ENCODE peak calls at places on chromosomes 12 and 14, in seven cellular contexts. X, Z, I, L, S, O and K are unnamed samples.

GRCh38 chr12:68189766-68190700 is 30.5 kb upstream of the IFNG start:
- DNase-seq in I (no peak), Z (no peak), O (peak; percentile 18), X (peak; percentile 8), S (no peak), L (no peak), K (no peak)

GRCh38 chr12:125540580-125541204 is 475.5 kb downstream of the AACS start:
- DNase-seq in L (no peak), Z (no peak), I (no peak), X (no peak), O (no peak), S (no peak), K (peak; percentile 73)

GRCh38 chr14:55731881-55732498 is 152.0 kb downstream of the KTN1 start:
- DNase-seq in X (peak; percentile 24), O (no peak), S (peak; percentile 81), I (peak; percentile 43), Z (peak; percentile 43), L (peak; percentile 44), K (peak; percentile 64)

GRCh38 chr12:3236345-3237153 is 159.4 kb downstream of the TSPAN9 start:
- DNase-seq in I (peak; percentile 91), O (peak; percentile 82), S (no peak), Z (no peak), L (peak; percentile 86), X (peak; percentile 72), K (peak; percentile 95)

GRCh38 chr12:46197876-46198275 is 71.0 kb downstream of the SLC38A1 start:
- DNase-seq in I (no peak), O (no peak), Z (no peak), X (no peak), S (no peak), L (no peak), K (no peak)

GRCh38 chr12:113766880-113767878 is 198.9 kb downstream of the RBM19 start:
- DNase-seq in Z (peak; percentile 58), I (peak; percentile 91), O (peak; percentile 80), X (peak; percentile 78), S (no peak), L (peak; percentile 49), K (peak; percentile 47)

GRCh38 chr12:95859947-95860850 is 1.4 kb downstream of the SNRPF start:
- DNase-seq in L (no peak), S (no peak), O (no peak), Z (no peak), I (no peak), X (no peak), K (no peak)

GRCh38 chr12:86601550-86602308 is 345.5 kb upstream of the MGAT4C start:
- DNase-seq in O (no peak), L (peak; percentile 28), I (no peak), Z (no peak), S (no peak), X (no peak), K (no peak)

GRCh38 chr12:131275824-131276223 is 322.1 kb downstream of the ADGRD1 start:
- DNase-seq in S (no peak), O (no peak), L (no peak), X (no peak), Z (no peak), I (no peak), K (no peak)

GRCh38 chr12:74171478-74171909 is 366.1 kb upstream of the ATXN7L3B start:
- DNase-seq in L (no peak), Z (no peak), I (no peak), O (no peak), S (no peak), X (no peak), K (no peak)

GRCh38 chr14:106605548-106606448 is 1079.4 kb downstream of the TMEM121 start:
- DNase-seq in L (no peak), O (no peak), I (no peak), S (no peak), X (no peak), Z (no peak), K (no peak)

GRCh38 chr14:55317503-55317902 is 46.3 kb downstream of the FBXO34 start:
- DNase-seq in X (no peak), O (no peak), L (no peak), Z (no peak), S (no peak), I (no peak), K (no peak)

GRCh38 chr12:88805286-88805685 is 225.0 kb upstream of the KITLG start:
- DNase-seq in S (no peak), L (no peak), X (peak; percentile 9), I (no peak), Z (no peak), O (no peak), K (peak; percentile 57)

GRCh38 chr12:57112492-57113294 is 1.5 kb upstream of the STAT6 start:
- DNase-seq in I (no peak), L (peak; percentile 96), O (no peak), S (no peak), Z (no peak), X (no peak), K (no peak)

GRCh38 chr12:51886021-51886710 is 1.7 kb upstream of the ANKRD33 start:
- DNase-seq in I (peak; percentile 57), X (peak; percentile 99), L (peak; percentile 44), Z (no peak), O (peak; percentile 99), S (no peak), K (peak; percentile 67)

GRCh38 chr14:59321184-59321952 is 132.9 kb downstream of the DAAM1 start:
- DNase-seq in O (peak; percentile 92), S (no peak), L (no peak), I (no peak), X (peak; percentile 52), Z (no peak), K (peak; percentile 25)

GRCh38 chr14:104442611-104443390 is 136.8 kb upstream of the C14orf180 start:
- DNase-seq in L (peak; percentile 31), I (no peak), S (peak; percentile 48), X (no peak), Z (no peak), O (no peak), K (no peak)
- H4K8ac ChIP-seq in L (no peak overlapping the region), I (no peak overlapping the region), S (no peak overlapping the region), X (no peak overlapping the region), Z (no peak overlapping the region), O (no peak overlapping the region), K (no peak overlapping the region)

GRCh38 chr12:16609140-16609539 is 3.2 kb upstream of the LMO3 start:
- DNase-seq in O (no peak), L (no peak), Z (no peak), I (no peak), S (no peak), X (no peak), K (no peak)
- H3K27me3 ChIP-seq in O (peaks cover 8% of the 10 kb centered on the region), L (peaks cover 5% of the 10 kb centered on the region), Z (peaks cover 63% of the 10 kb centered on the region), I (peaks cover 16% of the 10 kb centered on the region), S (peaks cover 25% of the 10 kb centered on the region), X (peaks cover 26% of the 10 kb centered on the region), K (peaks cover 32% of the 10 kb centered on the region)

GRCh38 chr14:69485701-69486100 is 1.2 kb downstream of the PLEKHD1 start:
- DNase-seq in L (no peak), S (no peak), O (no peak), Z (no peak), X (no peak), I (no peak), K (no peak)

GRCh38 chr14:69483765-69484443 is 624 bp upstream of the PLEKHD1 start:
- DNase-seq in S (no peak), L (peak; percentile 56), Z (peak; percentile 31), X (peak; percentile 13), I (peak; percentile 57), O (peak; percentile 27), K (peak; percentile 26)

GRCh38 chr14:69487226-69487625 is 2.7 kb downstream of the PLEKHD1 start:
- DNase-seq in Z (peak; percentile 30), L (no peak), I (no peak), S (no peak), X (no peak), O (no peak), K (no peak)

GRCh38 chr14:69484444-69485113 is at the start of gene PLEKHD1:
- DNase-seq in S (peak; percentile 87), O (no peak), L (peak; percentile 90), I (peak; percentile 63), X (no peak), Z (peak; percentile 45), K (no peak)

DNA sequence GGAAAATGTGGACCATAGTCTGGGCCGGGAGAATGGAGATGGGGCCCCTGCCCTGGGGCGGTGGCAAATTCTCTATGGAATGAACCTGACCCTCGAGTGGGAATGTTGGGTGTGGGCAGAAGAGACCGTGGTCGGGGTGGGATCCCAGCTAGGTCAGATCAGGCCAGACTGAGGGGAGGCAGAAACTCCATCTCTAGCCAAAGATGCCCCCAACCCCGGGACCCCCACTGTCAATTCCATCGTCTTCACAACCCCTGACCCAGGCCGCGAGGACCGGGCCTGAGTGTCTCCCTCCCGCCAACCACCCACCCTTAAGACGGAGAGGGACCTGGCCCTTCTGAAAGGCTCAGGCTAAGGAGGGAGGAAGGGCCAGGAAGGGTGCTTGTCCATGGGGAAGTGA is 733 bp downstream of the PLEKHD1 start:
- DNase-seq in I (no peak), S (no peak), Z (no peak), O (no peak), L (no peak), X (no peak), K (no peak)
- H3K9ac ChIP-seq in I (no peak overlapping the region), S (no peak overlapping the region), Z (peak overlapping the region; percentile 60), O (no peak overlapping the region), L (no peak overlapping the region), X (no peak overlapping the region), K (no peak overlapping the region)

GRCh38 chr12:105559292-105559691 is 228.8 kb downstream of the C12orf75 start:
- DNase-seq in X (no peak), L (no peak), I (no peak), Z (no peak), O (no peak), S (no peak), K (no peak)
- H4K8ac ChIP-seq in X (no peak overlapping the region), L (no peak overlapping the region), I (no peak overlapping the region), Z (no peak overlapping the region), O (no peak overlapping the region), S (no peak overlapping the region), K (no peak overlapping the region)